ENCODE peak calls at places on chromosomes 5 and 9, in nine cellular contexts. V is neuronal stem cell; E is right cardiac atrium; X is body of pancreas; T is endothelial cell of umbilical vein; W is stomach; Z is effector memory CD4-positive, alpha-beta T cell; D is A549; K is PC-3. R is an unnamed sample. For H3K4me1, the result is how much of the 10 kb centered on the place peaks cover.

GRCh38 chr9:1775230-1775629 is 239.9 kb upstream of the SMARCA2 start:
- DNase-seq in V (peak), E (no peak), X (no peak), T (no peak), W (no peak), Z (no peak), D (no peak), K (no peak), R (no peak)

GRCh38 chr5:86968311-86968753 is 299.4 kb upstream of the RASA1 start:
- DNase-seq in V (peak), E (peak), X (peak), T (peak), W (no peak), Z (no peak), D (peak), K (peak), R (peak)

GRCh38 chr5:68661237-68661636 is 432.6 kb upstream of the SLC30A5 start:
- DNase-seq in V (no peak), E (no peak), X (no peak), T (no peak), W (peak), Z (no peak), D (no peak), K (peak), R (peak)

GRCh38 chr5:73411927-73412596 is 36.5 kb downstream of the FOXD1 start:
- DNase-seq in V (no peak), E (no peak), X (no peak), T (no peak), W (no peak), Z (no peak), D (no peak), K (no peak), R (no peak)

GRCh38 chr9:9498147-9498546 is 1114.7 kb downstream of the PTPRD start:
- DNase-seq in V (no peak), E (no peak), X (no peak), T (no peak), W (no peak), Z (no peak), D (no peak), K (no peak), R (no peak)

GRCh38 chr5:149794338-149795023 is 64.4 kb downstream of the PPARGC1B start:
- DNase-seq in V (no peak), E (no peak), X (no peak), T (no peak), W (no peak), Z (no peak), D (no peak), K (no peak), R (no peak)

GRCh38 chr5:10372726-10373709 is 19.5 kb downstream of the MARCHF6 start:
- DNase-seq in V (no peak), E (no peak), X (no peak), T (no peak), W (no peak), Z (no peak), D (no peak), K (no peak), R (no peak)

GRCh38 chr5:42995152-42995751 is 44.9 kb downstream of the ANXA2R start:
- DNase-seq in V (no peak), E (no peak), X (no peak), T (no peak), W (no peak), Z (no peak), D (no peak), K (no peak), R (no peak)

GRCh38 chr5:154086123-154086522 is 47.4 kb downstream of the MFAP3 start:
- DNase-seq in V (peak), E (no peak), X (no peak), T (no peak), W (no peak), Z (no peak), D (no peak), K (no peak), R (no peak)

GRCh38 chr9:136961279-136962065 is 9.4 kb downstream of the LCN12 start:
- DNase-seq in V (no peak), E (peak), X (no peak), T (no peak), W (peak), Z (no peak), D (no peak), K (no peak), R (no peak)

GRCh38 chr5:29162297-29162696 is 2031.2 kb upstream of the CDH6 start:
- DNase-seq in V (no peak), E (no peak), X (no peak), T (no peak), W (no peak), Z (no peak), D (peak), K (no peak), R (no peak)

GRCh38 chr5:170601608-170602007 is 97.8 kb downstream of the KCNIP1 start:
- DNase-seq in V (no peak), E (no peak), X (no peak), T (no peak), W (no peak), Z (no peak), D (no peak), K (no peak), R (no peak)

GRCh38 chr5:14667770-14668169 is 3.3 kb downstream of the OTULIN start:
- DNase-seq in V (no peak), E (no peak), X (no peak), T (no peak), W (no peak), Z (no peak), D (no peak), K (no peak), R (no peak)

GRCh38 chr5:169107316-169107715 is 193.6 kb downstream of the SLIT3 start:
- DNase-seq in V (no peak), E (peak), X (no peak), T (no peak), W (no peak), Z (no peak), D (no peak), K (no peak), R (no peak)

GRCh38 chr9:98764351-98764750 is 32.0 kb downstream of the ANKS6 start:
- DNase-seq in V (no peak), E (no peak), X (no peak), T (no peak), W (no peak), Z (no peak), D (no peak), K (peak), R (no peak)

GRCh38 chr5:92748072-92748676 is 832.8 kb downstream of the NR2F1-AS1 start:
- DNase-seq in V (no peak), E (no peak), X (no peak), T (no peak), W (no peak), Z (no peak), D (no peak), K (no peak), R (no peak)

GRCh38 chr9:93652604-93653592 is 76.5 kb downstream of the PHF2 start:
- DNase-seq in V (no peak), E (peak), X (no peak), T (no peak), W (no peak), Z (no peak), D (no peak), K (no peak), R (no peak)

GRCh38 chr5:120314201-120314600 is 149.9 kb upstream of the PRR16 start:
- DNase-seq in V (no peak), E (no peak), X (no peak), T (no peak), W (no peak), Z (no peak), D (no peak), K (no peak), R (no peak)

GRCh38 chr9:124291801-124292396 is 34.1 kb downstream of the NEK6 start:
- DNase-seq in V (no peak), E (peak), X (peak), T (no peak), W (no peak), Z (no peak), D (no peak), K (no peak), R (no peak)

DNA sequence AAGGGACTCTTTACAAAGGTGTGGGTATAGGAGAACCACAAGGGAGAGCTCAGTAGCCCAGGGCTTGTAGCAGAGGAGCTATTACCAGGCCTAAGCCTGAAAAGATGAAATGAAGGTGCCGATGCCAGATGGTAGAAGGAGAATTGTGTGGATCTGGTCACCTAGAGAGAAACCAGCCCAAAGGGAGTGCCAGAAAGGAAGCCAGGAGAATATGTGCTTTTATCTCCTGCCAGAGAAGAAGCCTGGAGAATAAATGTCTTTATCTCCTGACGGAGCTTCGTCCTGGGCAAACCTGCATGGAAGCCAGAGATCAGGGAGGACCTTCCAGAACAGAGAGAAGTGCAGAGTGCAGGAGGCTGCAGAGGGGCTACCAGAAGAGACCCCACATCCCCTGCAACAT is 142.6 kb downstream of the MED10 start:
- DNase-seq in V (no peak), E (no peak), X (no peak), T (no peak), W (no peak), Z (no peak), D (no peak), K (no peak), R (no peak)
- H3K4me3 ChIP-seq in V (no peak), E (no peak), X (no peak), T (no peak), W (no peak), Z (no peak), D (no peak), K (no peak), R (no peak)

GRCh38 chr5:109709225-109709624 is 19.5 kb downstream of the MAN2A1 start:
- DNase-seq in V (no peak), E (no peak), X (peak), T (no peak), W (no peak), Z (no peak), D (no peak), K (no peak), R (no peak)
- H3K4me1 ChIP-seq in V (under half), E (under half), X (under half), T (under half), W (under half), Z (under half), D (under half), K (under half), R (half or more)

GRCh38 chr9:129352157-129352870 is 174.3 kb upstream of the IER5L start:
- DNase-seq in V (peak), E (peak), X (no peak), T (no peak), W (no peak), Z (no peak), D (no peak), K (no peak), R (no peak)
- H3K4me3 ChIP-seq in V (peak), E (peak), X (no peak), T (peak), W (peak), Z (peak), D (peak), K (peak), R (no peak)

GRCh38 chr5:141618804-141619554 is at the start of gene DIAPH1:
- DNase-seq in V (peak), E (peak), X (peak), T (peak), W (peak), Z (peak), D (peak), K (peak), R (peak)
- H3K4me1 ChIP-seq in V (under half), E (under half), X (under half), T (under half), W (under half), Z (under half), D (under half), K (under half), R (under half)

GRCh38 chr5:1152771-1153282 is 41.0 kb upstream of the SLC12A7 start:
- DNase-seq in V (no peak), E (no peak), X (no peak), T (no peak), W (no peak), Z (no peak), D (no peak), K (peak), R (no peak)
- H3K4me3 ChIP-seq in V (no peak), E (no peak), X (no peak), T (no peak), W (no peak), Z (no peak), D (no peak), K (no peak), R (no peak)

GRCh38 chr5:141838326-141839014 is 39.7 kb downstream of the PCDH1 start:
- DNase-seq in V (no peak), E (no peak), X (no peak), T (no peak), W (no peak), Z (no peak), D (no peak), K (no peak), R (no peak)
- H3K4me1 ChIP-seq in V (under half), E (under half), X (under half), T (half or more), W (under half), Z (under half), D (under half), K (under half), R (under half)

GRCh38 chr5:102294996-102295395 is 1.1 kb downstream of the SLCO4C1 start:
- DNase-seq in V (no peak), E (no peak), X (no peak), T (no peak), W (no peak), Z (no peak), D (no peak), K (no peak), R (no peak)
- H3K4me3 ChIP-seq in V (no peak), E (peak), X (no peak), T (no peak), W (no peak), Z (no peak), D (no peak), K (no peak), R (no peak)

GRCh38 chr5:1161108-1161831 is 40.1 kb upstream of the SLC6A19 start:
- DNase-seq in V (no peak), E (no peak), X (peak), T (no peak), W (peak), Z (no peak), D (peak), K (peak), R (no peak)
- H3K4me1 ChIP-seq in V (under half), E (under half), X (under half), T (under half), W (under half), Z (under half), D (under half), K (under half), R (under half)

R was measured in CD4-positive, alpha-beta memory T cell.